ENCODE peak calls at places on chromosomes 12 and 14, in four cellular contexts. Z is pancreas, J is B cell, U is GM20000. H is an unnamed sample.

GRCh38 chr14:23284654-23285529 is 1.0 kb downstream of the HOMEZ start:
- DNase-seq in Z (no peak), J (no peak), U (peak), H (peak)

GRCh38 chr12:108641446-108642268 is 8.0 kb upstream of the SELPLG start:
- DNase-seq in Z (no peak), J (no peak), U (no peak), H (no peak)

GRCh38 chr14:53741379-53742225 is 215.0 kb downstream of the BMP4 start:
- DNase-seq in Z (no peak), J (no peak), U (no peak), H (no peak)

GRCh38 chr12:100058482-100059029 is 73.8 kb upstream of the ANKS1B start:
- DNase-seq in Z (no peak), J (no peak), U (peak), H (no peak)

GRCh38 chr14:102140750-102141145 is 1.1 kb downstream of the WDR20 start:
- DNase-seq in Z (no peak), J (no peak), U (no peak), H (no peak)

GRCh38 chr12:95790025-95790911 is at the start of gene NTN4:
- DNase-seq in Z (peak), J (no peak), U (peak), H (peak)

GRCh38 chr14:92513966-92514843 is 624 bp downstream of the RIN3 start:
- DNase-seq in Z (no peak), J (no peak), U (peak), H (peak)

GRCh38 chr12:46198913-46199312 is 69.9 kb downstream of the SLC38A1 start:
- DNase-seq in Z (no peak), J (no peak), U (no peak), H (no peak)

GRCh38 chr14:103693514-103693913 is 21.7 kb downstream of the XRCC3 start:
- DNase-seq in Z (no peak), J (no peak), U (no peak), H (no peak)

GRCh38 chr14:94441130-94441529 is 11.5 kb downstream of the SERPINA11 start:
- DNase-seq in Z (no peak), J (no peak), U (no peak), H (no peak)

GRCh38 chr14:55366271-55366670 is 45.4 kb downstream of the ATG14 start:
- DNase-seq in Z (no peak), J (no peak), U (no peak), H (no peak)

GRCh38 chr12:45125997-45126396 is 75.1 kb upstream of the DBX2 start:
- DNase-seq in Z (no peak), J (no peak), U (no peak), H (no peak)

GRCh38 chr14:28656704-28657255 is 109.8 kb upstream of the FOXG1 start:
- DNase-seq in Z (no peak), J (no peak), U (no peak), H (no peak)

GRCh38 chr12:45762185-45763110 is 32.9 kb downstream of the ARID2 start:
- DNase-seq in Z (no peak), J (no peak), U (peak), H (peak)

GRCh38 chr12:68867606-68868005 is 59.6 kb downstream of the MDM2 start:
- DNase-seq in Z (no peak), J (no peak), U (no peak), H (no peak)

DNA sequence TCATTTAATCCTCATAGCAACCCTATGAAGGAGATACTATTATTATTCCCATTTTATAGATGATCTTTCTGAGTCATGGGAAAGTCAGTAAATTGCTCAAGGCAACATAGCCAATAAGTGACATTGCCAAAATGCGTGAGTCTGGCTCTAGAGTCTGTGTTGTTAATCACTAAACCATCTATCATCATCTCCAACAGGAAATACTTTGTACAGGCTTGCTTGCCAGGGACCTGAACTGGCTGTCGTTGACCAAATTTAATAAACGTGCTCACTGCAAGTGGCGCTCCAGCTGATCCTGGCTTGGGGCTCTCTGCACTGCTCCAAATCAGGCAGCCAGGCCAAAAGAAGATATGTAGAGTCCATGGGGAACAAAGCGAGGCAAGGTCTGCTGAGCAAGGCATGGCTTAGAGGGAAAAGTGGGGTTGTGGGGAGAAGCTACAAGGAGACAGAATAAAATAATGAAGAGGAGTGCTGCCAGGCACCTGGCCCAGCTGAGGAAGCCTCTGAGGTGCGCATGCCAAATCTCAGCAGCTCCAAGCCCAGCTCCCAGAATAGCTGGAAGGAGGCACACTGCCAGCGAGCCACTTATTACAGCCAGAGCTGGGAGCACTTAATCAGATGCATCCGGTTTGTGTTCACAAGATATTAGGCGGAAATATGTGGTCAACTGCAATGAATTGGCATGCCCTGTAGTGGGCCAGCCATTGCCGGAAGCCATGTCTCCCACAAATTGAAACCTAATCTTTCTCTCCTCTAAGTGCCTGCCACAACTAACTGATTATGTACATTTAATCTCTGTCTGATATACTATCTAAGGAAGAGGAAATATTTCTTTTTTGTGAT is 43.3 kb upstream of the PTPRO start:
- DNase-seq in Z (peak), J (no peak), U (no peak), H (peak)
- TF ChIP-seq CTCF in Z (no peak), J (no peak), U (no peak), H (no peak)

DNA sequence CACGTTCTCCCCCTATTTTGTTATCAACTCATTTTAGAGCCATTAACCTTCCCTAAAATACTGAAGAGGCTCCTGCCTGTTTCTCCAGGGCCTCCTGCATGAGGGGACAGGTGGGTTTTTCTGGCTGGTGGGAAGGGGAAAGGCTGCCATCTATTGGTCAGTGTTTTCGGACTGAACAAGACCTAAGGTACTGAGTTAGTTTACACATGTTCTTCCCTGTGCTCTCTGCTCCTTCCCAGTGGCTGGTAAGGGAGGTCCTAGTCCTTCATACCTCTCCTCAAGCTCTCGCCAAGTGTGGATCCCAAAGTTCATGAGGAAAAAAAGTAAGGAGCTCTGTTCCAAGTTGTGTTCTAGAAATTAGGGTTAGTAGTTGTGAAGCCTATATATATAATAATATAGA is 357.5 kb downstream of the FSCB start:
- DNase-seq in Z (no peak), J (no peak), U (no peak), H (peak)
- TF ChIP-seq CTCF in Z (no peak), J (no peak), U (no peak), H (no peak)

DNA sequence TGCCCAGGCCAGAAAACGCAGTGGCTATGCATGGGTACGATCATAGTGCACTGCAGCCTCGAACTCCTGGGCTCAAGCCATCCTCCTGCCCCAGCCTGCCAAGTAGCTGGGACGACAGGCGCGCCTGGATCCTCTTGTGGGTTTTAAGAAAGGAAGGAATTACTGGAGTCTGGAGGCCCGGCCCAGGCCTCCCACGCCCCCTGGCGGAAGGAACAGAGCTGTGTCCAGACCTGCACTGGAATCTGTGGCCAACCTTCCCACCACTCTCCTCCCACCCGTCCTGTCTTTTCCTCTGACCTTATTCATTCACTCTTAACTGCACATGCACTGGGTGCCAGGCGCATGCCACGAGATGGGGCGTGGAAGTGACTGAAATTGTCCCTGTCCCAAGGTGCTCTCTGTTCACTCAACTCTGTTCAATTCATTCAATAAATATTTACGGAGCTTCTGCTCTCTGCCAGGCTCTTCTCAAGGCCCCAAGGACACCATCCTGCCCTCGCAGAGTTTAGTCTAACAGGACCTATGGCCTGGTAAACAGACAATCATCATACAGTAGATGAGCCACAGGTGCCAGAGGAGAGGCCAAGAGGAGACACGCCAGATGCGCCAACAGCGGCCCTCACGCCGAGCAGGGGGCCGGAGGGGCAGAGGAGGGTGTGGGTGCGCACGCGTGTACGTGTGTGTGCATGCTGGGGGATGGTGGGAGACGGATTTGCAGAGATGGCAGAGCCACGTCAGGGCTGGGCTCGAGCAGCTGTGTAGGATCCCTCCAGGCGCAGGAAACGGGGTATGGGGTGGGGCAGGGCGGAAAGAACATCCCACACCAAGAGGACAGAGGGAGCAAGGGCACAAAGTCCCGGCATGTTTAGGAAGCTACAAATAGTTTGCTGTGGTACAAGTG is 13.7 kb upstream of the TMEM106C start:
- DNase-seq in Z (peak), J (no peak), U (peak), H (peak)
- TF ChIP-seq CTCF in Z (peak), J (peak), U (peak), H (peak)

GRCh38 chr12:58074259-58074658 is 132.9 kb downstream of the ATP23 start:
- DNase-seq in Z (no peak), J (no peak), U (no peak), H (no peak)

GRCh38 chr12:58081488-58081887 is 140.1 kb downstream of the ATP23 start:
- DNase-seq in Z (no peak), J (no peak), U (no peak), H (no peak)

GRCh38 chr12:58082996-58083395 is 141.6 kb downstream of the ATP23 start:
- DNase-seq in Z (no peak), J (no peak), U (no peak), H (no peak)

GRCh38 chr12:58079806-58080205 is 138.4 kb downstream of the ATP23 start:
- DNase-seq in Z (no peak), J (no peak), U (no peak), H (no peak)
- TF ChIP-seq CTCF in Z (no peak), J (no peak), U (no peak), H (no peak)

GRCh38 chr12:77324763-77325468 is 259.5 kb upstream of the E2F7 start:
- DNase-seq in Z (peak), J (no peak), U (peak), H (peak)
- TF ChIP-seq CTCF in Z (no peak), J (no peak), U (peak), H (no peak)

GRCh38 chr14:58395565-58395814 is 240 bp upstream of the TOMM20L start:
- DNase-seq in Z (no peak), J (no peak), U (no peak), H (no peak)

GRCh38 chr14:58401587-58401986 is 5.9 kb downstream of the TOMM20L start:
- DNase-seq in Z (no peak), J (no peak), U (no peak), H (no peak)

GRCh38 chr14:58398495-58398894 is 2.8 kb downstream of the TOMM20L start:
- DNase-seq in Z (no peak), J (no peak), U (no peak), H (no peak)

GRCh38 chr14:58395815-58396626 is at the start of gene TOMM20L:
- DNase-seq in Z (peak), J (peak), U (peak), H (peak)

DNA sequence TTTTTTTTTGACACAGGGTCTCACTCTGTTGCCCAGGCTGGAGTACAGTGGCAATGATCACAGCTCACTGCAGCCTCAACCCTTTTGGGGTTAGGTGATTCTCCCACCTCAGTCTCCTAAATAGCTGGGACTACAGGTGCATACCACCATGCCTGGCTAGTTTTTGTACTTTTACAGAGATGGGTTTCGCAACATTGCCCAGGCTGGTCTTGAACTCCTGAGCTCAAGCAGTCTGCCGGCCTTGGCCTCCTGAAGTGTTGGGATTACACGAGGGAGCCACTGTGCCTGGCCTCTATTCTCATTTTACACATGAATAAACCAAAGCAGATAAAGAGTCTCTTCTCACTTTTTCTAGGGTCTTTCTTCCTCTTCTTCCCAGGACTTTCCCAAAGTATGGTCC is 3.2 kb downstream of the TOMM20L start:
- DNase-seq in Z (no peak), J (no peak), U (no peak), H (no peak)
- TF ChIP-seq CTCF in Z (no peak), J (no peak), U (no peak), H (no peak)